ENCODE peak calls at places on chromosome 22, in nine cellular contexts. One of them, this sample, is unnamed. For H3K27me3, the result is how much of the 10 kb centered on the place peaks cover.

GRCh38 chr22:38700271-38700788 is 413 bp downstream of the JOSD1 start:
- DNase-seq in ovary: peak
- DNase-seq in fibroblast of lung: peak
- DNase-seq in SK-N-SH: peak
- DNase-seq in mammary epithelial cell: peak
- DNase-seq in body of pancreas: peak
- DNase-seq in heart left ventricle: peak
- DNase-seq in thoracic aorta: no peak
- DNase-seq in brain microvascular endothelial cell: no peak
- DNase-seq in this sample: no peak

GRCh38 chr22:19359554-19360299 is 68.2 kb upstream of the CLTCL1 start:
- DNase-seq in thoracic aorta: no peak
- DNase-seq in heart left ventricle: no peak
- DNase-seq in fibroblast of lung: no peak
- DNase-seq in body of pancreas: no peak
- DNase-seq in ovary: no peak
- DNase-seq in brain microvascular endothelial cell: no peak
- DNase-seq in SK-N-SH: no peak
- DNase-seq in mammary epithelial cell: no peak
- DNase-seq in this sample: no peak

GRCh38 chr22:24841261-24841660 is 35.2 kb downstream of the SGSM1 start:
- DNase-seq in body of pancreas: peak
- DNase-seq in ovary: no peak
- DNase-seq in thoracic aorta: no peak
- DNase-seq in SK-N-SH: no peak
- DNase-seq in heart left ventricle: no peak
- DNase-seq in mammary epithelial cell: no peak
- DNase-seq in brain microvascular endothelial cell: no peak
- DNase-seq in fibroblast of lung: no peak
- DNase-seq in this sample: no peak

GRCh38 chr22:24390576-24390975 is 36.8 kb upstream of the ADORA2A start:
- DNase-seq in heart left ventricle: no peak
- DNase-seq in ovary: no peak
- DNase-seq in fibroblast of lung: no peak
- DNase-seq in brain microvascular endothelial cell: peak
- DNase-seq in thoracic aorta: no peak
- DNase-seq in body of pancreas: no peak
- DNase-seq in mammary epithelial cell: no peak
- DNase-seq in SK-N-SH: no peak
- DNase-seq in this sample: no peak

GRCh38 chr22:19929586-19930302 is 11.8 kb upstream of the COMT start:
- DNase-seq in ovary: no peak
- DNase-seq in heart left ventricle: no peak
- DNase-seq in body of pancreas: no peak
- DNase-seq in fibroblast of lung: no peak
- DNase-seq in thoracic aorta: no peak
- DNase-seq in brain microvascular endothelial cell: no peak
- DNase-seq in mammary epithelial cell: no peak
- DNase-seq in SK-N-SH: no peak
- DNase-seq in this sample: no peak

GRCh38 chr22:39208013-39208680 is 36.6 kb downstream of the PDGFB start:
- DNase-seq in mammary epithelial cell: no peak
- DNase-seq in fibroblast of lung: no peak
- DNase-seq in heart left ventricle: no peak
- DNase-seq in SK-N-SH: no peak
- DNase-seq in body of pancreas: peak
- DNase-seq in brain microvascular endothelial cell: no peak
- DNase-seq in thoracic aorta: no peak
- DNase-seq in ovary: no peak
- DNase-seq in this sample: no peak

GRCh38 chr22:39368402-39368801 is 18.6 kb downstream of the SYNGR1 start:
- DNase-seq in SK-N-SH: no peak
- DNase-seq in brain microvascular endothelial cell: no peak
- DNase-seq in body of pancreas: no peak
- DNase-seq in thoracic aorta: no peak
- DNase-seq in mammary epithelial cell: no peak
- DNase-seq in heart left ventricle: no peak
- DNase-seq in ovary: no peak
- DNase-seq in fibroblast of lung: no peak
- DNase-seq in this sample: no peak

GRCh38 chr22:17872491-17872890 is 98.2 kb upstream of the BID start:
- DNase-seq in brain microvascular endothelial cell: no peak
- DNase-seq in SK-N-SH: no peak
- DNase-seq in body of pancreas: no peak
- DNase-seq in ovary: no peak
- DNase-seq in thoracic aorta: no peak
- DNase-seq in fibroblast of lung: no peak
- DNase-seq in heart left ventricle: no peak
- DNase-seq in mammary epithelial cell: peak
- DNase-seq in this sample: no peak

GRCh38 chr22:24954856-24955255 is 2.3 kb downstream of the KIAA1671 start:
- DNase-seq in SK-N-SH: no peak
- DNase-seq in mammary epithelial cell: no peak
- DNase-seq in ovary: no peak
- DNase-seq in body of pancreas: no peak
- DNase-seq in brain microvascular endothelial cell: no peak
- DNase-seq in fibroblast of lung: no peak
- DNase-seq in heart left ventricle: no peak
- DNase-seq in thoracic aorta: no peak
- DNase-seq in this sample: no peak

GRCh38 chr22:41238570-41239442 is 1.9 kb downstream of the CHADL start:
- DNase-seq in brain microvascular endothelial cell: no peak
- DNase-seq in body of pancreas: no peak
- DNase-seq in thoracic aorta: no peak
- DNase-seq in heart left ventricle: no peak
- DNase-seq in ovary: no peak
- DNase-seq in mammary epithelial cell: no peak
- DNase-seq in fibroblast of lung: no peak
- DNase-seq in SK-N-SH: no peak
- DNase-seq in this sample: no peak
- H3K4me3 ChIP-seq in brain microvascular endothelial cell: no peak
- H3K4me3 ChIP-seq in body of pancreas: no peak
- H3K4me3 ChIP-seq in thoracic aorta: peak
- H3K4me3 ChIP-seq in heart left ventricle: no peak
- H3K4me3 ChIP-seq in ovary: no peak
- H3K4me3 ChIP-seq in mammary epithelial cell: no peak
- H3K4me3 ChIP-seq in fibroblast of lung: no peak
- H3K4me3 ChIP-seq in SK-N-SH: no peak
- H3K4me3 ChIP-seq in this sample: no peak

GRCh38 chr22:32385681-32386080 is 26.4 kb downstream of the RTCB start:
- DNase-seq in fibroblast of lung: no peak
- DNase-seq in body of pancreas: no peak
- DNase-seq in SK-N-SH: no peak
- DNase-seq in heart left ventricle: no peak
- DNase-seq in brain microvascular endothelial cell: no peak
- DNase-seq in ovary: no peak
- DNase-seq in mammary epithelial cell: no peak
- DNase-seq in thoracic aorta: no peak
- DNase-seq in this sample: no peak

GRCh38 chr22:32395107-32395506 is 16.9 kb downstream of the RTCB start:
- DNase-seq in body of pancreas: no peak
- DNase-seq in ovary: no peak
- DNase-seq in mammary epithelial cell: no peak
- DNase-seq in heart left ventricle: no peak
- DNase-seq in SK-N-SH: no peak
- DNase-seq in brain microvascular endothelial cell: no peak
- DNase-seq in thoracic aorta: no peak
- DNase-seq in fibroblast of lung: no peak
- DNase-seq in this sample: no peak

DNA sequence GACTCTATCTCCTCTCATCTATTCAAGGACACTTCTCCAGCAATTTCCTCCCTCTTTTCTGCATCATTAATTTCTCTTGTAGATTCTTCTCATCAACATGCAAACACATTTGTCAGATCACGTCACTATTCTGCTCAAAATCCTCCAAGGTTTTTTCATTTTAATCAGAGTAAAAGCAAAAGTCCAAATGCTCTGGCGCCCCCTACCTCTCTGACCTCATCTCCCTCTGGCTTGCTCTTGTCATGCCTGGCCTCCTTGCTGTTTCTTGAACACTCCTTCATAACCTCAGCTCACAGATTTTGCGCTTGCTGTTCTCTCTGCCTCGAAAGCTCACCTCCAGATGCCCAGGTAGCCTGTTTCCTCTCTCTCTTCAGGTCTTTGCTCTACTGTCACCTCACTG is 22.4 kb downstream of the RTCB start:
- DNase-seq in mammary epithelial cell: no peak
- DNase-seq in brain microvascular endothelial cell: peak
- DNase-seq in thoracic aorta: no peak
- DNase-seq in ovary: no peak
- DNase-seq in fibroblast of lung: peak
- DNase-seq in SK-N-SH: peak
- DNase-seq in heart left ventricle: no peak
- DNase-seq in body of pancreas: no peak
- DNase-seq in this sample: no peak
- TF ChIP-seq CTCF in mammary epithelial cell: peak
- TF ChIP-seq CTCF in brain microvascular endothelial cell: peak
- TF ChIP-seq CTCF in thoracic aorta: no peak
- TF ChIP-seq CTCF in ovary: no peak
- TF ChIP-seq CTCF in fibroblast of lung: peak
- TF ChIP-seq CTCF in SK-N-SH: peak
- TF ChIP-seq CTCF in heart left ventricle: peak
- TF ChIP-seq CTCF in body of pancreas: peak
- TF ChIP-seq CTCF in this sample: peak

GRCh38 chr22:48181168-48181955 is 1418.9 kb downstream of the TBC1D22A start:
- DNase-seq in ovary: no peak
- DNase-seq in mammary epithelial cell: no peak
- DNase-seq in fibroblast of lung: no peak
- DNase-seq in heart left ventricle: no peak
- DNase-seq in brain microvascular endothelial cell: no peak
- DNase-seq in body of pancreas: no peak
- DNase-seq in thoracic aorta: no peak
- DNase-seq in SK-N-SH: no peak
- DNase-seq in this sample: no peak

GRCh38 chr22:48185071-48185470 is 1422.6 kb downstream of the TBC1D22A start:
- DNase-seq in ovary: no peak
- DNase-seq in thoracic aorta: no peak
- DNase-seq in brain microvascular endothelial cell: no peak
- DNase-seq in body of pancreas: no peak
- DNase-seq in fibroblast of lung: no peak
- DNase-seq in heart left ventricle: no peak
- DNase-seq in mammary epithelial cell: no peak
- DNase-seq in SK-N-SH: no peak
- DNase-seq in this sample: no peak

GRCh38 chr22:48185656-48186055 is 1423.2 kb downstream of the TBC1D22A start:
- DNase-seq in heart left ventricle: no peak
- DNase-seq in SK-N-SH: no peak
- DNase-seq in thoracic aorta: no peak
- DNase-seq in ovary: no peak
- DNase-seq in fibroblast of lung: no peak
- DNase-seq in body of pancreas: no peak
- DNase-seq in brain microvascular endothelial cell: no peak
- DNase-seq in mammary epithelial cell: no peak
- DNase-seq in this sample: no peak

GRCh38 chr22:48182036-48182435 is 1419.6 kb downstream of the TBC1D22A start:
- DNase-seq in fibroblast of lung: no peak
- DNase-seq in brain microvascular endothelial cell: no peak
- DNase-seq in heart left ventricle: no peak
- DNase-seq in SK-N-SH: no peak
- DNase-seq in mammary epithelial cell: no peak
- DNase-seq in ovary: no peak
- DNase-seq in body of pancreas: no peak
- DNase-seq in thoracic aorta: no peak
- DNase-seq in this sample: no peak

DNA sequence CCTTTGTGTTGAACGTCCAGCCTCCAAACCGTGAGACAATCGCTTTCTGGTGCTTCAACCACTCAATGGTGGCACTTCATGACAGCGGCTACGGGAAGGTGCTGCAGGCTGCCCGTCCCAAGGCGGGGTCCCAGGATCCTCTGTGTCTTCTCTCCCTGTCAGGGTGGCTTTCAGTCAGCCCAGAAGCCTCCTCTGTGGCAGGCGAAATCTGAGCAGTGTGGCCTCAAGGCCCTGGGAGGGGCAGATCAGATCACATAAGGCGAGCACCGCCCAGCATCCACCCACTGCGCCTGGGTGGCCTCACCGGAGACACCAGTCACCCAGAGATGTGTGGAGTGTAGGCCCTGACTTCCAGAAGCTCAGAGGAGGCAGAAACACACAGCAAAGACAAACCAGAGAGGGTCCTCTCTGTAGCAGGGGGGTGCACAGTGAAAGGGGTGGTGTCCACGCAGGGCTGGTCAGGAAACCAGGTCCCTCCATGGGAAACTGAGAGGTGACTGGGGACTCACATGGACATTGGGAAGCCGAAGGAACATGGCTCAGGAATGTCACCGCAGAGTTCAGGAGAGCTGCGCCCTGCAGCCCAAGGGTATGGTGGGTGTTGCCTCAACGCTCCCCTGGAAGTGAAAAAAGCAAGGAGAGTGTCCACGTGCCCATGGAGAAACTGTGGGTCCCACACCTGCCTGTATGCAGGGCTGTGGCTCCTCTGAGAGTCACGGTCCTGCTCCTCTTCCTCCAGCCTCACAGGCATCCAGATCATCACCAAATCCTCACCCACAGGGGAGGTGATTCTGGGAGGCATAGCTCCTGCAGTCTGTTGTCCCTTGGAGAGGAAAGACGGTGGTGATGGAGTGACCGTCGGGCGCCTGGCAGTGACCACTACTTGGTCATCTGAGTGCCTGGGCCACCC is 1420.7 kb downstream of the TBC1D22A start:
- DNase-seq in thoracic aorta: no peak
- DNase-seq in ovary: no peak
- DNase-seq in mammary epithelial cell: no peak
- DNase-seq in fibroblast of lung: no peak
- DNase-seq in body of pancreas: no peak
- DNase-seq in SK-N-SH: no peak
- DNase-seq in heart left ventricle: no peak
- DNase-seq in brain microvascular endothelial cell: no peak
- DNase-seq in this sample: no peak
- H3K27me3 ChIP-seq in thoracic aorta: under half
- H3K27me3 ChIP-seq in ovary: under half
- H3K27me3 ChIP-seq in mammary epithelial cell: under half
- H3K27me3 ChIP-seq in fibroblast of lung: under half
- H3K27me3 ChIP-seq in body of pancreas: under half
- H3K27me3 ChIP-seq in SK-N-SH: under half
- H3K27me3 ChIP-seq in heart left ventricle: under half
- H3K27me3 ChIP-seq in brain microvascular endothelial cell: under half
- H3K27me3 ChIP-seq in this sample: under half

DNA sequence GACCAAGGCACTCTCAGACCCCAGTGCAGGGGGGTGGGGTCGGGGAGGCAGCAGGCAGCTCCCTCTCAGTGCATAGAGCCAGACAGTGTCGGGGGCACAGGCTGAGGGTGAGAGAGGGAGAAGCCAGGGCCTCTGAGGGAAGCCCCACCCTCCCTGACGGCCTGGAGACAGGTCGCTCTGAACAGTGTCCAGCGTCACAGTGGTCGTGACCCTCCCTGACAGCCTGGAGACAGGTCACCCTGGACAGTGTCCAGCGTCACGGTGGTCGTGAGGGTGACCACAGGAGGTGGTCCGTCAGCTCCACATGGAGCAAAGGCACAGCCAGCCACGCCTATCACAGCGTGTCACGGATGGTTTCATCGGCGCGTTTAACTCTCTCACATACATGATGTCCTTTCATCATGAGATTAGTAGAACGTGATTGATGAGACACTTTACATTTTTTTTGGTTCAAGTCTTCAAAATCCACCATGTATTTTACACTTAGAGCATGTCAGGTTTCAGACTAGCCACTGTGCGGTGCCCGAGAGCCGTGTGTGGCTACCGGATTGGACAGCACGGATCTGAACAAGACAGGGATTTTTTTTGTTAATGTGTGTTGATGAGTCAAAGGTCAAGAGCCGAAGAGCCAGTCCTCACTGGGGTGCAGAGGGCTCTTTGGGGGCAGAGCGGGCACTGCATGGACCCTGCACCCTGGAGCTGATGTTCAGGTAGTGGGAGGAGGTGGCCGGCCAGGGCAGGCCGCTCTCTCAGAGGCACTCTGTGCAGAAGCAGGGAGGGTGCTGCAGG is 23.9 kb upstream of the PANX2 start:
- DNase-seq in heart left ventricle: peak
- DNase-seq in thoracic aorta: no peak
- DNase-seq in SK-N-SH: peak
- DNase-seq in fibroblast of lung: peak
- DNase-seq in ovary: peak
- DNase-seq in brain microvascular endothelial cell: peak
- DNase-seq in body of pancreas: peak
- DNase-seq in mammary epithelial cell: peak
- DNase-seq in this sample: no peak
- H3K4me3 ChIP-seq in heart left ventricle: no peak
- H3K4me3 ChIP-seq in thoracic aorta: no peak
- H3K4me3 ChIP-seq in SK-N-SH: no peak
- H3K4me3 ChIP-seq in fibroblast of lung: no peak
- H3K4me3 ChIP-seq in ovary: no peak
- H3K4me3 ChIP-seq in brain microvascular endothelial cell: no peak
- H3K4me3 ChIP-seq in body of pancreas: no peak
- H3K4me3 ChIP-seq in mammary epithelial cell: no peak
- H3K4me3 ChIP-seq in this sample: no peak

This sample was measured in BJ.